ENCODE peak calls at places on chromosomes 13 and 19, in seven cellular contexts. W is GM23338, A is PC-3, U is GM23248, C is OCI-LY7, Q is SK-N-SH, O is PC-9. S is an unnamed sample. For H3K9me2, the result is how much of the 10 kb centered on the place peaks cover.

GRCh38 chr19:37973666-37974065 is 66.7 kb downstream of the SIPA1L3 start:
- DNase-seq in W (no peak), A (no peak), U (no peak), C (no peak), Q (no peak), O (no peak), S (no peak)

GRCh38 chr19:45884682-45885555 is 1.0 kb downstream of the IRF2BP1 start:
- DNase-seq in W (peak), A (no peak), U (peak), C (no peak), Q (peak), O (peak), S (no peak)

GRCh38 chr19:13748169-13748884 is 16.0 kb upstream of the MRI1 start:
- DNase-seq in W (peak), A (peak), U (peak), C (peak), Q (peak), O (peak), S (peak)

GRCh38 chr19:42529248-42529764 is 1.0 kb upstream of the CEACAM1 start:
- DNase-seq in W (peak), A (peak), U (peak), C (peak), Q (peak), O (no peak), S (peak)

GRCh38 chr19:48683349-48683748 is 10.5 kb upstream of the NTN5 start:
- DNase-seq in W (no peak), A (no peak), U (peak), C (peak), Q (no peak), O (no peak), S (no peak)

GRCh38 chr13:97200081-97200942 is 21.8 kb upstream of the MBNL2 start:
- DNase-seq in W (no peak), A (no peak), U (no peak), C (no peak), Q (no peak), O (no peak), S (no peak)

GRCh38 chr13:40975441-40975840 is 43.7 kb downstream of the ELF1 start:
- DNase-seq in W (no peak), A (peak), U (no peak), C (no peak), Q (no peak), O (peak), S (no peak)

GRCh38 chr13:28022848-28023518 is 34.5 kb upstream of the URAD start:
- DNase-seq in W (peak), A (no peak), U (peak), C (no peak), Q (no peak), O (no peak), S (no peak)

GRCh38 chr13:84025828-84026227 is 143.6 kb upstream of the SLITRK1 start:
- DNase-seq in W (peak), A (no peak), U (no peak), C (no peak), Q (no peak), O (no peak), S (no peak)

GRCh38 chr19:19138110-19138981 is at the start of gene TMEM161A:
- DNase-seq in W (peak), A (peak), U (peak), C (peak), Q (peak), O (peak), S (peak)
- H3K9me2 ChIP-seq in W (under half), A (under half), U (under half), C (under half), Q (under half), O (under half), S (under half)

GRCh38 chr19:10707440-10707839 is 6.2 kb downstream of the QTRT1 start:
- DNase-seq in W (no peak), A (no peak), U (no peak), C (no peak), Q (peak), O (peak), S (no peak)

GRCh38 chr19:10712754-10713153 is 5.1 kb upstream of the DNM2 start:
- DNase-seq in W (no peak), A (no peak), U (no peak), C (no peak), Q (no peak), O (no peak), S (no peak)

GRCh38 chr19:10713317-10713716 is 4.6 kb upstream of the DNM2 start:
- DNase-seq in W (no peak), A (no peak), U (no peak), C (no peak), Q (no peak), O (peak), S (no peak)

GRCh38 chr19:10708261-10708660 is 7.0 kb downstream of the QTRT1 start:
- DNase-seq in W (no peak), A (no peak), U (no peak), C (no peak), Q (no peak), O (peak), S (no peak)

GRCh38 chr19:10712041-10712440 is 5.8 kb upstream of the DNM2 start:
- DNase-seq in W (peak), A (no peak), U (no peak), C (no peak), Q (no peak), O (no peak), S (no peak)
- H3K27ac ChIP-seq in W (peak), A (no peak), U (no peak), C (no peak), Q (no peak), O (no peak), S (no peak)

GRCh38 chr13:93460005-93460404 is 233.4 kb downstream of the GPC6 start:
- DNase-seq in W (no peak), A (no peak), U (no peak), C (no peak), Q (peak), O (no peak), S (no peak)
- H3K9me2 ChIP-seq in W (under half), A (under half), U (under half), C (under half), Q (under half), O (under half), S (under half)

DNA sequence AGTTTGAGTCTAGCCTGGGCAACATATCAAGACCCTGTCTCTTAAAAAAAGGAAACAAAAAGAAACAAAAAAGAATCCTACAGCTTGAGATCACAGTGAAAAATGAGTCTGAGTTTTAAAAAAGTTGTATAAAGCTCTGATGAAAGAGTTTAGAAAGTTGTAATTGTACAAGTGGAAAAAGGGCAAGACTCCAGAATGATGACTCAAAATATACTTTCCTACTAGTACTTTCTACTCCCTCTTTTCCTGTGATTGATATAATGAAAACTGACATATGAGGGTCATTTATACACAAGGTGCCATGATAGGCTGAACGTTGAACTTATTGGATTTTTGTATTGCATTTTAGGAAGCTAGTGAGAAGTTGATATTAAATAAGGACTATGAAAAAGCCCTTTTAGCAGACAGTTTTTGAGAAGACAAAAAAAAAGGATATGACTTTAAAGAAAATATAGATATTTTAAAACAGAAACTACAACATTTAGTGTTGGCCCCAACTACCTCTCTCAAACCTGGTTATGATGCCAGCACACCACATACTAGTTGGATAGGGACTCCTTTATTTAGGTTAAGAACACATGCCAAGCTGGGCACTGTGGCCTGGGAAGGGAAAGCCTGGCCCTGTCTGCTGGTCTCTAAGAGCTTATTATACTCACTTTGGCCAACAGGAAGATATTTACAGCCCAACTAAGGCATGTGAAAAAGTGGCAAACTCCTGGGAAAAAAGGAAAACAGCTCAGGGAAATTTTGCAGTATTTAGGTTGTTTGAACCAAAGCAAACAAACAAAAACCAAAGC is 116.6 kb downstream of the KL start:
- DNase-seq in W (no peak), A (no peak), U (peak), C (no peak), Q (no peak), O (no peak), S (no peak)
- H3K27ac ChIP-seq in W (no peak), A (no peak), U (peak), C (no peak), Q (peak), O (no peak), S (no peak)

GRCh38 chr19:12000152-12000981 is 35.1 kb downstream of the ZNF433 start:
- DNase-seq in W (no peak), A (no peak), U (peak), C (peak), Q (no peak), O (no peak), S (no peak)

DNA sequence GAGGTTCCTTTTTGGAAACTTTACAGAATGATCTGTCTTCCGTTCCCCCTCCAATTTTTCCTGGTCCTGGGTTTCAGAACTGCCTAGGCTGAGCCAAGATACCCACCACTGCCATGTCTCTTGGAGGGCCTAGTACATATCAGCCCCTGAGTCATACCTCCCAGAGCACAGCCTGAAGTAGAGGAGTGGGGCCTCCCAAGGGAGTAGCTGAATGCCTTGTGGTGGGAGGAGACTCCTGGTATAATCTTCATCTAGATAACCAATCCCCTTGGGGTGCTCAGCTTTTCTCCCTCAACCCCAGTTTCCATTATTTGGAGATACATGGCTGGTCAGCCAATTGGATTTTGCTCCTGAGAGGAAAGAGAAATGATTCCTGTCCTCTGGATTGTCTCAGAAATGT is 30.3 kb downstream of the ZNF763 start:
- DNase-seq in W (no peak), A (no peak), U (peak), C (no peak), Q (no peak), O (no peak), S (peak)
- H3K9me2 ChIP-seq in W (under half), A (under half), U (under half), C (under half), Q (under half), O (under half), S (under half)

DNA sequence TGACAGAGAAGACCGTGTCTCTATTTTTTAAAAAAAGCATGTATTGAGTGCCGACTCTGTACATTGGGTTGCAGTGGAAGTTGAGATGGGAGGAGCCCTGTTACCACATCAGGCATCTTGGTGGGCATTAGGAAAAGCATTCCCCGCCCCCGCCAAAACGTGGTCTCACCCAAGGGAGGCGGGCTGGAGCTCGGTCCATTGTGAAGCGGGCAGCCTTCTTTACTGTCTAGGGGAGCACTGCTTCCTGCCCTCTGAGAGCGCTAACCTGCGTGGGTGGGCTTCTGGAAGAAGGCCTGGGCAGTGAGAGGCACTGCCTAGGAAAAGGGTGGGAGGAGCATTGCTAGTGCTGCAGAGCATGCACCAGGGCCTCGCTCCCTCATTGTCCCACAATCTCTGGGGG is 3.9 kb downstream of the NR1H2 start:
- DNase-seq in W (no peak), A (no peak), U (no peak), C (no peak), Q (no peak), O (peak), S (no peak)
- H3K27ac ChIP-seq in W (no peak), A (no peak), U (no peak), C (no peak), Q (no peak), O (no peak), S (no peak)

GRCh38 chr19:17686592-17687042 is 1.5 kb downstream of the UNC13A start:
- DNase-seq in W (peak), A (peak), U (peak), C (no peak), Q (peak), O (no peak), S (peak)

GRCh38 chr19:17684256-17684655 is 3.9 kb downstream of the UNC13A start:
- DNase-seq in W (no peak), A (no peak), U (no peak), C (no peak), Q (no peak), O (no peak), S (no peak)

GRCh38 chr19:17685451-17686026 is 2.6 kb downstream of the UNC13A start:
- DNase-seq in W (peak), A (no peak), U (no peak), C (no peak), Q (no peak), O (no peak), S (no peak)

GRCh38 chr19:17687141-17687856 is 855 bp downstream of the UNC13A start:
- DNase-seq in W (peak), A (no peak), U (no peak), C (no peak), Q (peak), O (no peak), S (no peak)

DNA sequence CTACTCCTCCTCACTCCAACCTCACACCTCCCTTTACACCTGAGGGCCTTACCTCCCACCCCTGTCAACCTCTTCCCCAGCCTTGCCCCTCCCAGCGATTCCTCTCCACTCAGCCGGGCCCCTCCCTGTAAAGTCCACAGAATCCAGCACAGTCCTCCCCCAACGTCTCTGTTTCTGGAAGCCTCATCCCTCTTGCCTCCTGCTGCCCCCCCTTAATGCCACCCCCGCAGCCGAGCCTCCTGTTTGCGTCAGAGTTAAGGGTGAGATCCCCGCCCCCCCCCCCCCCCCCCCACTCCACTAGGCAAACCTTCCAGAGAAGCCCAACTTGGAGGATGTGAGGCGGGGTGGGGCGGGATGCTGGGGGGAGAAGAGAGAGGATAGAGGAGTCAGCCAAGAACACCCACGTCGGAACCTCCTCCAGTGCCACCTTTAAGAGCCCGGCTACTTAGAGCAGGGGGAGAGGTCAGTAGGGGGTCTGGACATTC is 2.1 kb downstream of the UNC13A start:
- DNase-seq in W (peak), A (no peak), U (peak), C (no peak), Q (peak), O (no peak), S (no peak)
- H3K9me2 ChIP-seq in W (under half), A (under half), U (under half), C (under half), Q (under half), O (under half), S (under half)

S was measured in hepatocyte.